ENCODE peak calls at places on chromosomes 16 and 17, in four cellular contexts. One of them, this sample, is unnamed. For H3K9me3, the result is how much of the 10 kb centered on the place peaks cover.

GRCh38 chr17:80970044-80970761 is 21.4 kb upstream of the CHMP6 start:
- DNase-seq in CD8-positive, alpha-beta T cell: no peak
- DNase-seq in heart left ventricle: no peak
- DNase-seq in adrenal gland: no peak
- DNase-seq in this sample: no peak

GRCh38 chr17:38751803-38752118 is 780 bp upstream of the PSMB3 start:
- DNase-seq in CD8-positive, alpha-beta T cell: peak
- DNase-seq in heart left ventricle: peak
- DNase-seq in adrenal gland: peak
- DNase-seq in this sample: no peak

GRCh38 chr16:89188064-89188441 is 12.3 kb downstream of the SLC22A31 start:
- DNase-seq in CD8-positive, alpha-beta T cell: no peak
- DNase-seq in heart left ventricle: no peak
- DNase-seq in adrenal gland: no peak
- DNase-seq in this sample: no peak

GRCh38 chr17:48970865-48971687 is 2.7 kb upstream of the GIP start:
- DNase-seq in CD8-positive, alpha-beta T cell: no peak
- DNase-seq in heart left ventricle: no peak
- DNase-seq in adrenal gland: no peak
- DNase-seq in this sample: no peak

GRCh38 chr17:47703191-47703591 is 9.2 kb downstream of the TBKBP1 start:
- DNase-seq in CD8-positive, alpha-beta T cell: no peak
- DNase-seq in heart left ventricle: no peak
- DNase-seq in adrenal gland: no peak
- DNase-seq in this sample: no peak

GRCh38 chr17:2636169-2636930 is 42.9 kb downstream of the PAFAH1B1 start:
- DNase-seq in CD8-positive, alpha-beta T cell: no peak
- DNase-seq in heart left ventricle: no peak
- DNase-seq in adrenal gland: no peak
- DNase-seq in this sample: no peak

GRCh38 chr17:28327031-28327607 is 8.1 kb downstream of the TMEM97 start:
- DNase-seq in CD8-positive, alpha-beta T cell: no peak
- DNase-seq in heart left ventricle: no peak
- DNase-seq in adrenal gland: no peak
- DNase-seq in this sample: no peak

GRCh38 chr17:64920026-64920418 is 744 bp upstream of the LRRC37A3 start:
- DNase-seq in CD8-positive, alpha-beta T cell: no peak
- DNase-seq in heart left ventricle: no peak
- DNase-seq in adrenal gland: peak
- DNase-seq in this sample: no peak

GRCh38 chr17:56943505-56944125 is 17.2 kb downstream of the COIL start:
- DNase-seq in CD8-positive, alpha-beta T cell: no peak
- DNase-seq in heart left ventricle: no peak
- DNase-seq in adrenal gland: no peak
- DNase-seq in this sample: no peak

GRCh38 chr16:63458842-63459241 is 1422.6 kb upstream of the CDH8 start:
- DNase-seq in CD8-positive, alpha-beta T cell: no peak
- DNase-seq in heart left ventricle: no peak
- DNase-seq in adrenal gland: no peak
- DNase-seq in this sample: no peak

GRCh38 chr17:77886387-77886728 is 72.1 kb upstream of the TNRC6C start:
- DNase-seq in CD8-positive, alpha-beta T cell: no peak
- DNase-seq in heart left ventricle: peak
- DNase-seq in adrenal gland: no peak
- DNase-seq in this sample: no peak

GRCh38 chr16:81633147-81633619 is 145.9 kb upstream of the PLCG2 start:
- DNase-seq in CD8-positive, alpha-beta T cell: no peak
- DNase-seq in heart left ventricle: no peak
- DNase-seq in adrenal gland: no peak
- DNase-seq in this sample: no peak

GRCh38 chr17:63039899-63040602 is 74.0 kb downstream of the TANC2 start:
- DNase-seq in CD8-positive, alpha-beta T cell: no peak
- DNase-seq in heart left ventricle: no peak
- DNase-seq in adrenal gland: no peak
- DNase-seq in this sample: no peak

GRCh38 chr16:50861451-50861850 is 119.6 kb downstream of the CYLD start:
- DNase-seq in CD8-positive, alpha-beta T cell: no peak
- DNase-seq in heart left ventricle: no peak
- DNase-seq in adrenal gland: no peak
- DNase-seq in this sample: no peak

GRCh38 chr16:72637306-72637705 is 410.6 kb downstream of the ZFHX3 start:
- DNase-seq in CD8-positive, alpha-beta T cell: no peak
- DNase-seq in heart left ventricle: no peak
- DNase-seq in adrenal gland: no peak
- DNase-seq in this sample: no peak

GRCh38 chr17:67528751-67529436 is 151.8 kb downstream of the PITPNC1 start:
- DNase-seq in CD8-positive, alpha-beta T cell: no peak
- DNase-seq in heart left ventricle: peak
- DNase-seq in adrenal gland: peak
- DNase-seq in this sample: no peak

GRCh38 chr17:48139948-48140347 is 32.4 kb downstream of the SNX11 start:
- DNase-seq in CD8-positive, alpha-beta T cell: no peak
- DNase-seq in heart left ventricle: no peak
- DNase-seq in adrenal gland: no peak
- DNase-seq in this sample: no peak

GRCh38 chr17:5100832-5101231 is 10.8 kb downstream of the ZNF232 start:
- DNase-seq in CD8-positive, alpha-beta T cell: no peak
- DNase-seq in heart left ventricle: no peak
- DNase-seq in adrenal gland: no peak
- DNase-seq in this sample: no peak
- H3K9me3 ChIP-seq in CD8-positive, alpha-beta T cell: under half
- H3K9me3 ChIP-seq in heart left ventricle: under half
- H3K9me3 ChIP-seq in adrenal gland: under half
- H3K9me3 ChIP-seq in this sample: under half

GRCh38 chr16:3289998-3290673 is 6.8 kb downstream of the ZNF263 start:
- DNase-seq in CD8-positive, alpha-beta T cell: no peak
- DNase-seq in heart left ventricle: no peak
- DNase-seq in adrenal gland: no peak
- DNase-seq in this sample: no peak
- H3K9me3 ChIP-seq in CD8-positive, alpha-beta T cell: under half
- H3K9me3 ChIP-seq in heart left ventricle: under half
- H3K9me3 ChIP-seq in adrenal gland: under half
- H3K9me3 ChIP-seq in this sample: under half

DNA sequence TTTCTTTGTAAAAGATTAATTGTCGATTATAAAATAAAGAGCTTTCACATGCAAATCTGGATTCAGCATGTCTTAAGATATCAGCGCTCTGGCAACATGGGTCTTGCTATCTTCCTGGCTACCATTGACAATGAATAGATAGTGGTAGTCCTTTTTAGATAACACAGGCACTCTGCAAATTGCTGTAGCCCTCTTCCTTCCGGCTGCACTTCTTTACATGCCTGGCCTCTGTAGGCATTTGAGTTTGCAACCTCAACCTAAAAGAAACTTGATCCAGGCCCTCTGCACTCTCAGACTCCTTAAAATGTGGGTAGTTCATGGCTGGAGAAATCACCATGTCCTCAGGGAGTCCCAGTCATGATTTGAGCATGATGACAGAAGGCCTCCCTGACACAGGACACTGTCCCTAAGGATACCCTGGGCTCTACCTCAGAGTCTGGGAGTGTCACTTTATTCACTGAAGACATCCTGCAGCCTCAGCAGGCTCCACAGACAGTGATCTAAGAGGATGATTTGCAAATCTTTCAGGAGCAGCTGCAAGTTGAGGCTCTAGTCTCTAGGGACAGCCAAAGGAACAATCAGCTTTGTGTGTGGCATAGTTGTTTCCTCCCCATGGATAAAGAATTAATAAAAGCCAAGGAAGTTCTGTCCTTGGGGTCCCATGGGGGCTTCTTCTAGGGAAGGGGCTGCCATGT is 529.4 kb downstream of the RBFOX1 start:
- DNase-seq in CD8-positive, alpha-beta T cell: no peak
- DNase-seq in heart left ventricle: no peak
- DNase-seq in adrenal gland: no peak
- DNase-seq in this sample: no peak
- H3K9me3 ChIP-seq in CD8-positive, alpha-beta T cell: under half
- H3K9me3 ChIP-seq in heart left ventricle: under half
- H3K9me3 ChIP-seq in adrenal gland: under half
- H3K9me3 ChIP-seq in this sample: under half

GRCh38 chr16:35689764-35690163 is 2230.4 kb downstream of the TP53TG3F start:
- DNase-seq in CD8-positive, alpha-beta T cell: no peak
- DNase-seq in heart left ventricle: no peak
- DNase-seq in adrenal gland: no peak
- DNase-seq in this sample: no peak
- H3K9me3 ChIP-seq in CD8-positive, alpha-beta T cell: under half
- H3K9me3 ChIP-seq in heart left ventricle: under half
- H3K9me3 ChIP-seq in adrenal gland: under half
- H3K9me3 ChIP-seq in this sample: under half

GRCh38 chr17:82946081-82946480 is 106.3 kb upstream of the ZNF750 start:
- DNase-seq in CD8-positive, alpha-beta T cell: no peak
- DNase-seq in heart left ventricle: no peak
- DNase-seq in adrenal gland: no peak
- DNase-seq in this sample: no peak
- H3K9me3 ChIP-seq in CD8-positive, alpha-beta T cell: under half
- H3K9me3 ChIP-seq in heart left ventricle: under half
- H3K9me3 ChIP-seq in adrenal gland: under half
- H3K9me3 ChIP-seq in this sample: under half

DNA sequence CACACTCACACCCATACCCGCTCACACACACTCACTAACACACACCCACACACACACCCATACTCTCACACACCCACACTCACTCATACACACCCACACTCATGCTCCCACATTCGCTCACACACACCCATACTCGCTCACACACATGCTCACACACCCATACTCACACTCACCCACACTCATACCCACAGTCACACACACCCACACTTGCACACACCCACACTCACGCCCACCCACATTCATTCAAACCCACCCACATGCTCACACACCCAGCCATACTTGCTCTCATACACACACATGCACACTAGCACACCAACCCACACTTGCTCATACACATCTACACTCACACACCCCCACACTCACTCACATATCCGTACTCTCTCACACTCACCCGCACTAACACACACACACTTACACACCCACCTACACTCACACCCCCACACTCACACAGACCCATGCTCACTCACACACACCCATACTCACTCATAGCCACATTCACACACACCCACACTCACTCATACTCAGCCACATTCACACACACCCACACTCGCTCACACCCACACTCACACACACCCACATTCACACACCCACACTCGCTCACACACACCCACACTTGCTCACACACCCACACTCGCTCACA is 322.4 kb upstream of the N4BP1 start:
- DNase-seq in CD8-positive, alpha-beta T cell: no peak
- DNase-seq in heart left ventricle: no peak
- DNase-seq in adrenal gland: no peak
- DNase-seq in this sample: no peak
- H3K9me3 ChIP-seq in CD8-positive, alpha-beta T cell: under half
- H3K9me3 ChIP-seq in heart left ventricle: under half
- H3K9me3 ChIP-seq in adrenal gland: under half
- H3K9me3 ChIP-seq in this sample: under half

GRCh38 chr16:35792516-35793285 is 2333.3 kb downstream of the TP53TG3F start:
- DNase-seq in CD8-positive, alpha-beta T cell: no peak
- DNase-seq in heart left ventricle: no peak
- DNase-seq in adrenal gland: no peak
- DNase-seq in this sample: no peak
- H3K9me3 ChIP-seq in CD8-positive, alpha-beta T cell: under half
- H3K9me3 ChIP-seq in heart left ventricle: under half
- H3K9me3 ChIP-seq in adrenal gland: under half
- H3K9me3 ChIP-seq in this sample: under half